ENCODE peak calls at places on chromosomes 7 and 10, in nine cellular contexts. P is ovary; L is IMR-90; O is esophagus squamous epithelium; Z is cardiac muscle cell; M is CD8-positive, alpha-beta memory T cell; F is HepG2; B is ascending aorta; G is neural progenitor cell. V is an unnamed sample.
A peak's percentile ranks its signal among the peaks of the same experiment; 100 is the strongest.

GRCh38 chr10:7967035-7967434 is 87.5 kb upstream of the GATA3 start:
- DNase-seq in G (no peak), Z (no peak), P (no peak), M (no peak), L (no peak), F (no peak), O (no peak), B (no peak), V (no peak)

GRCh38 chr7:144489504-144489903 is 86.0 kb upstream of the NOBOX start:
- DNase-seq in F (no peak), Z (no peak), G (no peak), B (no peak), O (no peak), M (no peak), P (no peak), L (no peak), V (no peak)

GRCh38 chr7:29328811-29329210 is 134.2 kb downstream of the CHN2 start:
- DNase-seq in L (no peak), O (no peak), Z (peak; percentile 16), M (no peak), B (no peak), F (no peak), P (no peak), G (no peak), V (no peak)

GRCh38 chr10:94108200-94108599 is 114.5 kb downstream of the PLCE1 start:
- DNase-seq in M (no peak), Z (peak; percentile 56), F (no peak), L (peak; percentile 95), P (no peak), G (no peak), B (no peak), O (no peak), V (no peak)

GRCh38 chr7:5420841-5421625 is 2.6 kb downstream of the TNRC18 start:
- DNase-seq in B (no peak), M (no peak), P (peak; percentile 59), L (no peak), Z (no peak), G (peak; percentile 52), F (no peak), O (no peak), V (peak; percentile 31)

GRCh38 chr10:114009281-114009996 is 34.2 kb upstream of the ADRB1 start:
- DNase-seq in L (no peak), F (no peak), P (no peak), Z (no peak), O (no peak), G (peak; percentile 30), B (no peak), M (no peak), V (no peak)

GRCh38 chr10:62996925-62997324 is 136.2 kb upstream of the NRBF2 start:
- DNase-seq in O (no peak), F (no peak), B (no peak), L (no peak), M (no peak), G (no peak), P (no peak), Z (no peak), V (no peak)

GRCh38 chr7:110050831-110051230 is 1040.1 kb upstream of the LRRN3 start:
- DNase-seq in G (no peak), B (no peak), M (no peak), P (no peak), Z (no peak), O (no peak), L (no peak), F (no peak), V (no peak)

GRCh38 chr10:24132741-24133140 is 76.2 kb upstream of the KIAA1217 start:
- DNase-seq in L (no peak), B (no peak), O (no peak), M (no peak), F (no peak), P (no peak), G (no peak), Z (peak; percentile 4), V (no peak)

GRCh38 chr7:158849553-158850389 is 6.6 kb upstream of the DYNC2I1 start:
- DNase-seq in Z (no peak), O (no peak), G (no peak), P (no peak), F (peak; percentile 75), M (no peak), L (no peak), B (no peak), V (no peak)

GRCh38 chr10:117078168-117078837 is 59.8 kb downstream of the VAX1 start:
- DNase-seq in G (no peak), P (no peak), Z (no peak), O (no peak), M (no peak), L (no peak), B (no peak), F (no peak), V (no peak)

GRCh38 chr10:99276848-99277486 is 41.3 kb upstream of the HPSE2 start:
- DNase-seq in B (no peak), O (no peak), L (peak; percentile 2), M (no peak), Z (peak; percentile 22), P (no peak), F (peak; percentile 17), G (peak; percentile 45), V (no peak)

GRCh38 chr7:28065308-28065707 is 115.3 kb downstream of the JAZF1 start:
- DNase-seq in M (no peak), P (no peak), G (no peak), F (no peak), L (peak; percentile 42), O (no peak), Z (peak; percentile 74), B (no peak), V (no peak)

GRCh38 chr7:28068811-28069216 is 111.8 kb downstream of the JAZF1 start:
- DNase-seq in Z (peak; percentile 67), L (peak; percentile 64), G (no peak), B (no peak), O (no peak), M (no peak), P (no peak), F (no peak), V (no peak)

GRCh38 chr7:28065721-28066285 is 114.8 kb downstream of the JAZF1 start:
- DNase-seq in P (no peak), L (no peak), B (no peak), M (no peak), Z (no peak), O (no peak), F (no peak), G (no peak), V (no peak)

GRCh38 chr7:28069788-28070187 is 110.8 kb downstream of the JAZF1 start:
- DNase-seq in L (peak; percentile 79), B (no peak), F (no peak), Z (peak; percentile 91), P (peak; percentile 81), G (no peak), M (no peak), O (no peak), V (no peak)

DNA sequence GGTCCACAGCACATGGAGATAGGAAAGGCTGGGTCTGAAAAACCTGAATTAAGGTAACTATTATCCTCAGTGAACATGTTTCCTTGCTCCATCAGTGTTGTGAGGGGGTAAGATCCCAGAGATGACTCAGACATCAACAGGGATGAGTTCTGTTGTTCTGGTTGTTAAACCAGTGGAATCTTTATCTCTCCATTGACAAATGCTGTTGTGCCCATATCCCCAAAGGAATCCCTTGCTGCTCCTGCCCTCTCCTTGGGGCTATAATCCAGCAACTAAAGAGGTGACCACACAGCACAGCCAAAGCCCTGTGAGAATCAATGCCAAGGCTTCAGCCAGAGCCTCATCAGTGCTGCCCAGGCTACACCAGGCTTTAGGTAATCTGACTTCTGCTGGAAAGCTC is 113.4 kb downstream of the JAZF1 start:
- DNase-seq in Z (no peak), G (no peak), B (no peak), O (no peak), M (no peak), L (no peak), F (no peak), P (no peak), V (no peak)
- H3K4me1 ChIP-seq in Z (peaks cover 12% of the 10 kb centered on the region), G (no peaks in the 10 kb centered on the region), B (no peaks in the 10 kb centered on the region), O (peaks cover 7% of the 10 kb centered on the region), M (no peaks in the 10 kb centered on the region), L (peaks cover 31% of the 10 kb centered on the region), F (no peaks in the 10 kb centered on the region), P (peaks cover 19% of the 10 kb centered on the region), V (no peaks in the 10 kb centered on the region)

DNA sequence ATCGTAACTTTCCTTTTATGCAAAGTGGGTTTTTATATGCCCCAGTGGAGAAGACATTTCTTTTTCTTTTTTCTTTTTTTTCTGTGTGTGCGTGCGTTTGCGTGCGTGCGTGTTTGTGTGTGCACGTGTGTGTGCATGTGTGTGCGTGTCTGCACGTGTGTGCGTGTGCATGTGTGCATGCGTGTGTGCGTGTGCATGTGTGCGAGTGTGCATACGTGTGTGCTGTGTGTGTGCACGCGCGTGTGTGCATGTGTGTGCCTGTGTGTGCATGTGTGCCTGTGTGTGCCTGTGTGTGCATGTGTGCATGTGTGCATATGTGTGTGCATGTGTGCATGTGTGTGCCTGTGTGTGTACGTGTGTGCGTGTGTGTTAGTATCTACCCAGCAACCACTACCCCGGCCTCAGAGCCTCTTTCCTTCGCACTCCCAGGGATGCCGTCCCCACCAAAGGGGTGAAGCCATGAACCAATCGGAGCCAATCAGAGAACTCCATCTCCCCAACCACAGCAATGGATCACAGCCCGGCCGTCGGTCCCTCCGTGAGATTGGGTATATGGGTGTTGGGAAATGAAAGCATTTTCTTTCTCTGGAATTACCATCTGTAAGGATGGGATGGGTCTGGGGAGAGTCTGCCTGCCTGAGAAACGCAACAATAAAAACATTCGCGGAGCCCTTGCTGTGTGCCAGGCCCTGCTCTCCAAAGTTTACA is 92.3 kb downstream of the ELFN1 start:
- DNase-seq in P (no peak), L (no peak), B (no peak), M (no peak), F (no peak), Z (no peak), O (no peak), G (no peak), V (no peak)
- H3K27ac ChIP-seq in P (no peak overlapping the region), L (no peak overlapping the region), B (no peak overlapping the region), M (no peak overlapping the region), F (no peak overlapping the region), Z (no peak overlapping the region), O (no peak overlapping the region), G (no peak overlapping the region), V (no peak overlapping the region)

GRCh38 chr7:1639578-1640175 is 30.4 kb upstream of the ELFN1 start:
- DNase-seq in P (no peak), B (no peak), F (no peak), L (no peak), G (no peak), M (no peak), O (no peak), Z (no peak), V (no peak)
- H3K4me1 ChIP-seq in P (no peaks in the 10 kb centered on the region), B (no peaks in the 10 kb centered on the region), F (peaks cover 11% of the 10 kb centered on the region), L (no peaks in the 10 kb centered on the region), G (no peaks in the 10 kb centered on the region), M (no peaks in the 10 kb centered on the region), O (no peaks in the 10 kb centered on the region), Z (no peaks in the 10 kb centered on the region), V (no peaks in the 10 kb centered on the region)

DNA sequence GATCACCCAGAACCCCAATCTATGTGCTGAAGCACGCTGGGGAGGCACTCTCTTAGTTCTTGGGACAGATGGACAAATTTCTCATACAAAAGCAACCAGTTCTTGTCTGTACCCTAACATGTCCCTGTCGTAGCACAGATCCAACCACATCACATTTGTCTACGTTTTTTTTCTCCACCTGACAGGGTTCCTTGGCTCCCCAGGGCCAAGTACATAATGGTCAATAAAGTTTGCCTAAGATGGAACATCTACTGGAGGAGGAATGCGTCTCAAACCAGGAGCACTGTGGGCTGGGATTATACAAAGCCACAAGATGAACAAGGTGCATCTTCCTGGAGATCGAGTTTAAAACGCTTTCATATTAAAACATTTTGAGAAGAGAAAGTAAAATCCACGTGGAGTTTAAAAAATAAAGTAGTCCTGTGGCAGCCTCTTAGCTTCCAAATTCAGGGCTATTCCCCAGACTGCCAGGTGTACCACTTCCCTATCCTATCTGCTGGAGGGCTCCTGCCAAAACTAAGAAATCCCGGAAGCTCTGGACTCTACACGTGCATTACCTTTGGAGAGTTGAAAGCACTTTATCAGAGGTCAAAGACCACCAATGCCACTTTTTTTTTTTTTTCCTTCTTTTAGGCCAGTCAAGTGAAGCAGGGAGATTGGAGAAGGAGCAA is 1.4 kb downstream of the TMEM243 start:
- DNase-seq in F (no peak), L (no peak), G (no peak), P (no peak), B (no peak), O (no peak), Z (no peak), M (no peak), V (no peak)
- H3K27ac ChIP-seq in F (no peak overlapping the region), L (no peak overlapping the region), G (no peak overlapping the region), P (no peak overlapping the region), B (peak overlapping the region; percentile 91), O (no peak overlapping the region), Z (no peak overlapping the region), M (peak overlapping the region; percentile 91), V (peak overlapping the region; percentile 93)

V was measured in CD4-positive, CD25-positive, alpha-beta regulatory T cell.